ENCODE peak calls at places on chromosome 4, in four cellular contexts. One of them, this sample, is unnamed. For H3K4me1, the result is how much of the 10 kb centered on the place peaks cover.

GRCh38 chr4:186701273-186701672 is 22.4 kb downstream of the FAT1 start:
- DNase-seq in upper lobe of left lung: no peak
- DNase-seq in HCT116: no peak
- DNase-seq in MM.1S: no peak
- DNase-seq in this sample: no peak

GRCh38 chr4:2968381-2968780 is 5.0 kb downstream of the GRK4 start:
- DNase-seq in upper lobe of left lung: no peak
- DNase-seq in HCT116: no peak
- DNase-seq in MM.1S: no peak
- DNase-seq in this sample: no peak

GRCh38 chr4:121778991-121779628 is 14.1 kb upstream of the SMIM43 start:
- DNase-seq in upper lobe of left lung: no peak
- DNase-seq in HCT116: no peak
- DNase-seq in MM.1S: no peak
- DNase-seq in this sample: no peak

GRCh38 chr4:55183926-55184599 is 58.7 kb upstream of the KDR start:
- DNase-seq in upper lobe of left lung: peak
- DNase-seq in HCT116: peak
- DNase-seq in MM.1S: no peak
- DNase-seq in this sample: no peak

GRCh38 chr4:127698789-127699200 is 31.4 kb upstream of the SLC25A31 start:
- DNase-seq in upper lobe of left lung: no peak
- DNase-seq in HCT116: peak
- DNase-seq in MM.1S: no peak
- DNase-seq in this sample: no peak

GRCh38 chr4:174358823-174359222 is 75.1 kb downstream of the CEP44 start:
- DNase-seq in upper lobe of left lung: no peak
- DNase-seq in HCT116: peak
- DNase-seq in MM.1S: peak
- DNase-seq in this sample: no peak

GRCh38 chr4:145619639-145619996 is 433 bp downstream of the MMAA start:
- DNase-seq in upper lobe of left lung: peak
- DNase-seq in HCT116: peak
- DNase-seq in MM.1S: no peak
- DNase-seq in this sample: no peak

GRCh38 chr4:31923634-31924033 is 1203.5 kb downstream of the PCDH7 start:
- DNase-seq in upper lobe of left lung: no peak
- DNase-seq in HCT116: no peak
- DNase-seq in MM.1S: no peak
- DNase-seq in this sample: no peak

GRCh38 chr4:69617083-69617694 is 22.3 kb downstream of the UGT2A2 start:
- DNase-seq in upper lobe of left lung: no peak
- DNase-seq in HCT116: peak
- DNase-seq in MM.1S: peak
- DNase-seq in this sample: no peak

DNA sequence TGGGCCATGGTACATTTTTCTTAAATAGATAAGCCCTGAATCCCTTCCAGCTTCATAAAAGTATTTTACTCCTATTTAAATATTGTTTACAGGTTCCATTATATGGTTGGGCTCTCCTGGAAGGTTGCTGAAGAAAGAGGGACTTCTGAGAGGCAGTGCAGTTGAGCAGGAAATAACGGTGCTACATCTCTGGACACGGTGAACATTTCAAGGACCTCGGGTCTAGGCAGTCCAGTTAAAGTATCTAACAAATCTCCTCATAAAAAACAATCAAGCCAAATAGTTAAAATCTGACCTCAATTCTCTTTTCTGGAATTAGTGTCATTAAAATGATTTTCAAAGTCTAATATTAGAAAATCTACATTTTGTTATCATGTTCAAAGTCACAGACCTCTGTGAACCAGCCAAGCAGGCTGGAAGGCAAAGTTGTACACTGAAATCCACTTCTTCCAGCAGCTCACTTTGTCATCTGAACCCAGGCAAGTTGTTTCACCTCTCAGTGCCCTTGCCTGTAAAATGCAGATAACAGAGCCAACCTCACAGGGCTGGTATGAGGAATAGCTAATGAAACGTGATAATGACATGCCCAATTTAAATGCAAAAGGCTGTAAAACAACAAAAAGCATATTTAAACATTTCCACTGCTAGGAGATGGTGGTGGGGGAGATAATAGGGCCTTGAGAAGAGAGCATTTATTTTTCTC is 267.0 kb upstream of the KLF3 start:
- DNase-seq in upper lobe of left lung: no peak
- DNase-seq in HCT116: no peak
- DNase-seq in MM.1S: no peak
- DNase-seq in this sample: no peak
- H3K4me1 ChIP-seq in upper lobe of left lung: under half
- H3K4me1 ChIP-seq in HCT116: under half
- H3K4me1 ChIP-seq in MM.1S: under half
- H3K4me1 ChIP-seq in this sample: under half

GRCh38 chr4:109435635-109436034 is 2.0 kb downstream of the SEC24B start:
- DNase-seq in upper lobe of left lung: no peak
- DNase-seq in HCT116: no peak
- DNase-seq in MM.1S: no peak
- DNase-seq in this sample: no peak
- H3K4me3 ChIP-seq in upper lobe of left lung: peak
- H3K4me3 ChIP-seq in HCT116: peak
- H3K4me3 ChIP-seq in MM.1S: no peak
- H3K4me3 ChIP-seq in this sample: peak

GRCh38 chr4:119490335-119490734 is 138.3 kb downstream of the PDE5A start:
- DNase-seq in upper lobe of left lung: no peak
- DNase-seq in HCT116: no peak
- DNase-seq in MM.1S: no peak
- DNase-seq in this sample: no peak
- TF ChIP-seq CTCF in upper lobe of left lung: no peak
- TF ChIP-seq CTCF in HCT116: peak
- TF ChIP-seq CTCF in MM.1S: peak
- TF ChIP-seq CTCF in this sample: no peak

GRCh38 chr4:81507530-81507929 is 35.8 kb upstream of the RASGEF1B start:
- DNase-seq in upper lobe of left lung: no peak
- DNase-seq in HCT116: no peak
- DNase-seq in MM.1S: no peak
- DNase-seq in this sample: no peak
- H3K4me1 ChIP-seq in upper lobe of left lung: under half
- H3K4me1 ChIP-seq in HCT116: under half
- H3K4me1 ChIP-seq in MM.1S: half or more
- H3K4me1 ChIP-seq in this sample: under half

GRCh38 chr4:6859543-6859942 is 50.1 kb upstream of the TBC1D14 start:
- DNase-seq in upper lobe of left lung: no peak
- DNase-seq in HCT116: no peak
- DNase-seq in MM.1S: no peak
- DNase-seq in this sample: no peak
- H3K4me3 ChIP-seq in upper lobe of left lung: no peak
- H3K4me3 ChIP-seq in HCT116: no peak
- H3K4me3 ChIP-seq in MM.1S: no peak
- H3K4me3 ChIP-seq in this sample: no peak

DNA sequence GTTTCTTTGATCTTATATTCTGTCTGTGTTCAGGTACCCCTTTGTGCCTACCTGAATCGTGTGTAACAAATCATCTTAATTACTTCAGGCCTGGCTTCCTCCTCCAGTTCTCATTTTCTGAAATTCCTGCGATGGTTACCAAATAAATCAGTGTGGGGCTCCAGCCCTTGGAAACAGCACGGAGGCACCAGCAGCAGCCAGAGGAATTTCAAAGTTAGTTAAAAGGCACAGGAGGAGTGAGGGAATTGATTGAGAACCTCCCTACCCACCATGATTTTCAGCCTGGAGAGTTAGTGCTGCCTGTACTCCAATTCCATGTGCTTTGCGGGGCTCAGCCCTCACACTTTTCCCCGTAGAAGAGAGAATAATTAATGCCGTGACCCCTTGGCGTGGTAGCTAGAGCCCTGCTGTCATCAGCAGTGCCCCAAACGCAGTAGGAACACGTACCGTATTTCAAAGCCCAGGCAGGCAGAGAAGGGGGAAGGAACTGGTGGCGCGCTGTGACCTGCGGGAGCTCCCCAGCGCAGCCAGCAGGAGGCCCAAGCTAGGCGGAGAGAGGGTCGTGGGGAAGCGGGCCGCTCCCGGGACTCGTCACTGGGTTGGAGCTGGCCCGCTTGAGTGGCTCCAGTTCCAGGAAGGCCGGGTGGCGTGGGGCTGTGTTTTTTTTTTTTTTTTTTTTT is 84.0 kb upstream of the IGFBP7 start:
- DNase-seq in upper lobe of left lung: no peak
- DNase-seq in HCT116: no peak
- DNase-seq in MM.1S: no peak
- DNase-seq in this sample: no peak
- TF ChIP-seq CTCF in upper lobe of left lung: no peak
- TF ChIP-seq CTCF in HCT116: no peak
- TF ChIP-seq CTCF in MM.1S: no peak
- TF ChIP-seq CTCF in this sample: no peak

DNA sequence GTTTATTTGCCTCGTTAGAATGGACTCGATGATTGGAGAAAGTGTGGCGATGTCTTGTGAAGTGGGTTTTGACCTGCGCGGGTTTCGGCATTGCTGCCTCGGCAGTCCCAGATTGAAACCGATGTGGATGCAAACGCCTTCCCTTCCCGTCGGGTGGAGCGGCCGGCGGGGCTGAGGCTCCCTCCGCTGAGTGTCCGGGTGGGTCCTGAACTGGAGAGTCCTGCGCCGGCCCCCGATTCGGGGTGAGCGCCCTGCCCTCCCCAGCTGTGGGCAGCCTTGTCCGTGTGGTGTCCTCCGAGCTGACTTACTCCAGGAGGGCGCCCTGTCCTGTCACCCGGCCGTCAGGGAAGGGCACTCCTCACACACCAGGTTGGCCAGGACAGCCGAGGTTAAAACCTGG is 75.3 kb upstream of the PSAPL1 start:
- DNase-seq in upper lobe of left lung: no peak
- DNase-seq in HCT116: no peak
- DNase-seq in MM.1S: no peak
- DNase-seq in this sample: no peak
- H3K4me1 ChIP-seq in upper lobe of left lung: under half
- H3K4me1 ChIP-seq in HCT116: under half
- H3K4me1 ChIP-seq in MM.1S: under half
- H3K4me1 ChIP-seq in this sample: under half

GRCh38 chr4:103996059-103996458 is 276.3 kb upstream of the TACR3 start:
- DNase-seq in upper lobe of left lung: no peak
- DNase-seq in HCT116: peak
- DNase-seq in MM.1S: no peak
- DNase-seq in this sample: no peak
- H3K4me3 ChIP-seq in upper lobe of left lung: no peak
- H3K4me3 ChIP-seq in HCT116: peak
- H3K4me3 ChIP-seq in MM.1S: no peak
- H3K4me3 ChIP-seq in this sample: no peak

DNA sequence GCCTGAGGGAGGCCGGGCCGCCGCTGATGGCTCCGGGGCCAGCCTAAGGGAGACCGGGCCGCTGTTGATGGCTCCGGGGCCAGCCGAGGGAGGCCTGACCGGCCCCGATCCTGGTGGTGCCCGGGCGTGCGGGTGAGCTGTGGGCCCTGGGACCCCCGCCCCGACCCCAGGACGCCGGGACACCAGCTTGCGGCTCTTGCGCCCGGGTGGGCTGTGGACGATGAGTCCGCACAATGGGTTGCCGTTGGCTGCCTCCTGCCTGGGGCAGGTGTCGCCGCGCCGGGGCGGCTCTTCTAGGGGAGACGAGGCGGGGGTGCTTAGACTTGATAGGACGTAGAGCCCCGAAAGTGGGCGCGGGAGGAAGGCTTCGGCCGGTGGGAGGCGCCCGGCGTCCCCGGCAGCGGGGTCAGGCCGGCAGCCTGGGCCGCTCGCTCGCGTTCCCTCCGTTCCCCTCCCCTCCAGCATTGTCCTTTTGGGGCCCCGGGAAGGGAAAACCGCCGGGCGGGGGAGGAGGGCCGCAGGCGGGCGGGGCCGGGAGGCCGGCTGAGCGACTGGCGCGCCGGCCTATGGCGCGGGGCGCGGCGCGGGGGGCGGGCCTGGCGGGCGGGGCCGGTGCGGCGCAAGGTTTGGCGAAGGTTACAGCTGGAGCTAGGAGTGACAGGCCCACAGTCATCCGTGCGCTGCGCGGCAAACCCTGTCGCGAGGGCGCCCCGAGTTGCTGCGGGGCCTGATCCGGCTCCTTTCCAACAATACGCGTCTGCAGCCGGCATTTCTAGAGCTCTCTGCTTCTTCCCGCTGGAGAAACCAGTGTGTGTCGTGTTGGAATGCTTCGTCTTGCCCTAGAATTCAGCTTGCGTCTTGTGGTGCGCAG is 819 bp downstream of the KIAA0232 start:
- DNase-seq in upper lobe of left lung: peak
- DNase-seq in HCT116: peak
- DNase-seq in MM.1S: peak
- DNase-seq in this sample: no peak
- TF ChIP-seq CTCF in upper lobe of left lung: no peak
- TF ChIP-seq CTCF in HCT116: no peak
- TF ChIP-seq CTCF in MM.1S: no peak
- TF ChIP-seq CTCF in this sample: peak

GRCh38 chr4:152635876-152636275 is 43.9 kb downstream of the TMEM154 start:
- DNase-seq in upper lobe of left lung: no peak
- DNase-seq in HCT116: no peak
- DNase-seq in MM.1S: no peak
- DNase-seq in this sample: no peak
- H3K4me1 ChIP-seq in upper lobe of left lung: under half
- H3K4me1 ChIP-seq in HCT116: under half
- H3K4me1 ChIP-seq in MM.1S: under half
- H3K4me1 ChIP-seq in this sample: under half